ENCODE peak calls at places on chromosomes 16 and 17, in nine cellular contexts. R, I, J, S, G, Q, W, Z and F are unnamed samples. For H3K9me3, the result is how much of the 10 kb centered on the place peaks cover.

GRCh38 chr16:46747777-46748651 is at the start of gene MYLK3:
- DNase-seq in R (no peak), I (no peak), J (no peak), S (no peak), G (peak), Q (peak), W (no peak), Z (no peak), F (no peak)

GRCh38 chr16:85389679-85390470 is 223.2 kb upstream of the GSE1 start:
- DNase-seq in R (no peak), I (no peak), J (peak), S (no peak), G (peak), Q (no peak), W (peak), Z (peak), F (peak)

GRCh38 chr17:40936437-40936971 is 942 bp downstream of the KRT23 start:
- DNase-seq in R (no peak), I (no peak), J (no peak), S (peak), G (no peak), Q (no peak), W (no peak), Z (no peak), F (no peak)

GRCh38 chr17:1059131-1059795 is 62.3 kb downstream of the TIMM22 start:
- DNase-seq in R (no peak), I (no peak), J (no peak), S (no peak), G (no peak), Q (no peak), W (no peak), Z (no peak), F (no peak)

GRCh38 chr17:6455321-6455705 is 11.1 kb downstream of the PIMREG start:
- DNase-seq in R (no peak), I (peak), J (no peak), S (peak), G (no peak), Q (no peak), W (no peak), Z (peak), F (peak)

GRCh38 chr16:68724797-68725196 is 12.3 kb upstream of the CDH1 start:
- DNase-seq in R (no peak), I (no peak), J (no peak), S (peak), G (no peak), Q (peak), W (no peak), Z (no peak), F (no peak)

GRCh38 chr16:10981697-10982216 is 37.4 kb downstream of the CLEC16A start:
- DNase-seq in R (peak), I (no peak), J (no peak), S (no peak), G (no peak), Q (peak), W (no peak), Z (peak), F (no peak)

GRCh38 chr16:55552621-55553020 is 13.9 kb upstream of the CAPNS2 start:
- DNase-seq in R (no peak), I (no peak), J (no peak), S (no peak), G (no peak), Q (peak), W (no peak), Z (no peak), F (no peak)

GRCh38 chr17:11514565-11514964 is 83.7 kb upstream of the DNAH9 start:
- DNase-seq in R (no peak), I (no peak), J (no peak), S (no peak), G (no peak), Q (no peak), W (no peak), Z (no peak), F (no peak)

GRCh38 chr16:57061084-57061905 is 31.1 kb upstream of the CPNE2 start:
- DNase-seq in R (no peak), I (peak), J (peak), S (peak), G (peak), Q (no peak), W (peak), Z (no peak), F (peak)

GRCh38 chr17:57898487-57899311 is 48.9 kb upstream of the MRPS23 start:
- DNase-seq in R (no peak), I (peak), J (no peak), S (peak), G (peak), Q (no peak), W (no peak), Z (peak), F (peak)

GRCh38 chr17:66667090-66667489 is 167.8 kb upstream of the CACNG5 start:
- DNase-seq in R (no peak), I (no peak), J (no peak), S (no peak), G (no peak), Q (no peak), W (no peak), Z (no peak), F (no peak)

GRCh38 chr16:46927273-46927672 is 43.1 kb downstream of the GPT2 start:
- DNase-seq in R (no peak), I (no peak), J (no peak), S (no peak), G (no peak), Q (no peak), W (no peak), Z (no peak), F (no peak)

GRCh38 chr17:2500446-2500845 is 11.2 kb downstream of the METTL16 start:
- DNase-seq in R (no peak), I (no peak), J (no peak), S (no peak), G (no peak), Q (no peak), W (no peak), Z (no peak), F (no peak)

GRCh38 chr17:38881600-38882191 is 11.8 kb downstream of the LASP1 start:
- DNase-seq in R (no peak), I (peak), J (peak), S (peak), G (peak), Q (peak), W (no peak), Z (no peak), F (peak)

GRCh38 chr17:61248399-61248798 is 151.2 kb upstream of the TBX2 start:
- DNase-seq in R (no peak), I (peak), J (no peak), S (peak), G (no peak), Q (no peak), W (no peak), Z (no peak), F (no peak)

GRCh38 chr17:57870283-57870635 is 20.4 kb upstream of the MRPS23 start:
- DNase-seq in R (no peak), I (no peak), J (no peak), S (no peak), G (no peak), Q (no peak), W (no peak), Z (no peak), F (no peak)

GRCh38 chr16:9318764-9319163 is 227.3 kb downstream of the HAPSTR1 start:
- DNase-seq in R (no peak), I (no peak), J (no peak), S (no peak), G (no peak), Q (peak), W (no peak), Z (no peak), F (no peak)

GRCh38 chr17:29726721-29727252 is 104.1 kb upstream of the CORO6 start:
- DNase-seq in R (no peak), I (no peak), J (no peak), S (no peak), G (no peak), Q (peak), W (no peak), Z (no peak), F (no peak)

GRCh38 chr16:69435977-69436729 is 11.7 kb downstream of the CYB5B start:
- DNase-seq in R (no peak), I (peak), J (no peak), S (no peak), G (no peak), Q (no peak), W (no peak), Z (no peak), F (no peak)

GRCh38 chr17:82791532-82791931 is 39.7 kb downstream of the TBCD start:
- DNase-seq in R (no peak), I (no peak), J (no peak), S (no peak), G (no peak), Q (no peak), W (no peak), Z (no peak), F (no peak)

GRCh38 chr17:28985950-28986713 is 19.7 kb downstream of the SEZ6 start:
- DNase-seq in R (no peak), I (no peak), J (no peak), S (no peak), G (no peak), Q (no peak), W (no peak), Z (peak), F (no peak)

GRCh38 chr16:29825145-29826044 is 5.1 kb downstream of the MVP start:
- DNase-seq in R (peak), I (no peak), J (no peak), S (peak), G (peak), Q (peak), W (no peak), Z (no peak), F (peak)

GRCh38 chr16:72635104-72635503 is 412.8 kb downstream of the ZFHX3 start:
- DNase-seq in R (no peak), I (no peak), J (no peak), S (no peak), G (no peak), Q (no peak), W (no peak), Z (no peak), F (no peak)

GRCh38 chr17:13491916-13492315 is 109.8 kb downstream of the HS3ST3A1 start:
- DNase-seq in R (no peak), I (no peak), J (no peak), S (no peak), G (no peak), Q (no peak), W (no peak), Z (no peak), F (no peak)

DNA sequence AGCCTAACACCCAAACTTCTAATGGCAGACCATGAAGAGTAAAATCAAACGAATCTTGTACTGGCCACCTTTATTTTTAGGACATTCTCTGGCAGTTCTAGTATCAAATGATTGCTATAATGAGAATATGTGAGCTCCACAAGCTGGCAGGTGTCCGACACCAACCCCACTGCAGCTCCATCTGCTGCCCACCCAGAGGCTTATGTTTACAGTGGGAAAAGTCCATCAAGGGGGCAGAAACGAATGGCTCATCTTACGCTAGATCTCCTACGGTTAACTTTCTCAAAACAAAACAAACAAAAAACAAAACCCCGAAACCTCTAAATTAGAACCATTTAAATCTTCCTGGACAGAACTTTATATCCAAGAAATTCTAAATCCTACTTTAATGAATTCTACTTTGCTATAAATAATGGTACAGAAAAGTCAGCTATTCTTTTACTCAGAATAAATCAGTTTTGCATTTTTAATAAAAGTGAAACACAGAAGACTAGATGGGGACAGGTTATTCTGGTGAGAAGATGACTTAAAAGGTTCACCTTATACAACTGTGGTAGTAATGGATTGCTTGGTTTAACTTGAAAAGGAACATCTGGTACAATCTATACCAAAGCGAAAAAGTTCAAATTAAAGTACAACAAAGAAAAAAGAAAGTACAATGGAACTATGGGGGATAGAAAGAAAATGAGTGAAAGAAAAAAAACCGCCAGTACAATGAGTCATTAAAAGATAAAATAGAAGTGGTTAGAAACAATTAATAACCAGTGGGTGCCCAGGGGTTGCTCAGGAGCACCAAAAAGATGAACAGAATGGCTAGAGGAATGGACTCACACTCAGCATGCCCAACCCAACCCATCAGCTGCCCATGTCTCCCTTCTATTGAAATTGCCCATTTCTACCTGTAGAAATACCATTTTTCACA is 40.2 kb downstream of the GRB2 start:
- DNase-seq in R (no peak), I (no peak), J (no peak), S (no peak), G (no peak), Q (no peak), W (no peak), Z (no peak), F (no peak)
- TF ChIP-seq EP300 in R (no peak), I (no peak), J (no peak), S (no peak), G (no peak), Q (no peak), W (no peak), Z (no peak), F (no peak)

GRCh38 chr17:22270381-22270780 is 578.1 kb downstream of the KCNJ18 start:
- DNase-seq in R (no peak), I (no peak), J (no peak), S (no peak), G (no peak), Q (no peak), W (peak), Z (no peak), F (no peak)

GRCh38 chr17:22268912-22269220 is 576.5 kb downstream of the KCNJ18 start:
- DNase-seq in R (no peak), I (peak), J (no peak), S (no peak), G (no peak), Q (no peak), W (peak), Z (no peak), F (no peak)

GRCh38 chr17:22277595-22277994 is 585.3 kb downstream of the KCNJ18 start:
- DNase-seq in R (no peak), I (peak), J (no peak), S (no peak), G (no peak), Q (no peak), W (peak), Z (no peak), F (peak)

GRCh38 chr17:22272363-22273146 is 580.2 kb downstream of the KCNJ18 start:
- DNase-seq in R (no peak), I (no peak), J (no peak), S (no peak), G (no peak), Q (no peak), W (peak), Z (no peak), F (no peak)

GRCh38 chr17:22273308-22273707 is 581.0 kb downstream of the KCNJ18 start:
- DNase-seq in R (no peak), I (no peak), J (no peak), S (no peak), G (no peak), Q (no peak), W (peak), Z (no peak), F (peak)
- H3K9me3 ChIP-seq in R (under half), I (under half), J (under half), S (under half), G (under half), Q (under half), W (under half), Z (half or more), F (under half)

GRCh38 chr16:31710880-31711279 is 162.7 kb upstream of the ZNF267 start:
- DNase-seq in R (no peak), I (no peak), J (no peak), S (no peak), G (no peak), Q (no peak), W (no peak), Z (no peak), F (no peak)
- TF ChIP-seq POLR2A in R (no peak), I (no peak), J (no peak), S (no peak), G (no peak), Q (no peak), W (no peak), Z (no peak), F (no peak)

GRCh38 chr17:55384833-55385232 is 36.8 kb downstream of the MMD start:
- DNase-seq in R (no peak), I (no peak), J (no peak), S (no peak), G (no peak), Q (no peak), W (no peak), Z (no peak), F (no peak)
- TF ChIP-seq EP300 in R (no peak), I (no peak), J (no peak), S (no peak), G (no peak), Q (no peak), W (no peak), Z (no peak), F (no peak)

GRCh38 chr16:35562919-35563318 is 2103.5 kb downstream of the TP53TG3F start:
- DNase-seq in R (no peak), I (no peak), J (no peak), S (no peak), G (no peak), Q (no peak), W (no peak), Z (no peak), F (no peak)
- H3K9me3 ChIP-seq in R (under half), I (under half), J (under half), S (under half), G (under half), Q (under half), W (under half), Z (half or more), F (under half)

GRCh38 chr16:24537474-24538337 is 1.7 kb upstream of the RBBP6 start:
- DNase-seq in R (peak), I (no peak), J (no peak), S (no peak), G (no peak), Q (peak), W (no peak), Z (no peak), F (no peak)
- TF ChIP-seq POLR2A in R (no peak), I (no peak), J (no peak), S (no peak), G (no peak), Q (peak), W (no peak), Z (no peak), F (no peak)